ENCODE peak calls at places on chromosomes 4 and X, in six cellular contexts. V is activated CD4-positive, alpha-beta memory T cell treated with anti-CD3 and anti-CD28 coated beads for 36 hours; R is fibroblast of lung; H is activated CD4-positive, alpha-beta T cell treated with anti-CD3 and anti-CD28 coated beads, Interleukin-2, amount 50 U/mL, for 1 hour; S is HFFc6; Q is body of pancreas. C is an unnamed sample.

GRCh38 chrX:29617725-29618124 is 597.6 kb upstream of the MAGEB2 start:
- DNase-seq in V (no peak), R (peak; percentile 19), H (no peak), S (no peak), Q (no peak), C (no peak)

GRCh38 chr4:89000844-89001360 is 56.1 kb downstream of the FAM13A start:
- DNase-seq in V (no peak), R (peak; percentile 68), H (no peak), S (peak; percentile 30), Q (peak; percentile 24), C (peak; percentile 64)

GRCh38 chr4:152161676-152162330 is 374.1 kb downstream of the FBXW7 start:
- DNase-seq in V (no peak), R (no peak), H (no peak), S (peak; percentile 69), Q (no peak), C (no peak)

GRCh38 chr4:19945979-19946380 is 305.7 kb upstream of the SLIT2 start:
- DNase-seq in V (no peak), R (peak; percentile 99), H (no peak), S (peak; percentile 98), Q (no peak), C (peak; percentile 99)

GRCh38 chr4:140056015-140056414 is 98.0 kb downstream of the MAML3 start:
- DNase-seq in V (no peak), R (no peak), H (no peak), S (no peak), Q (no peak), C (no peak)

GRCh38 chr4:55469979-55470378 is 74.2 kb downstream of the TMEM165 start:
- DNase-seq in V (no peak), R (no peak), H (no peak), S (no peak), Q (no peak), C (no peak)

GRCh38 chr4:101232074-101232776 is 115.1 kb downstream of the PPP3CA start:
- DNase-seq in V (peak; percentile 65), R (peak; percentile 83), H (no peak), S (peak; percentile 67), Q (no peak), C (peak; percentile 77)

GRCh38 chrX:143632625-143633387 is 3.1 kb downstream of the SLITRK4 start:
- DNase-seq in V (no peak), R (peak; percentile 37), H (no peak), S (no peak), Q (no peak), C (no peak)

GRCh38 chrX:47143894-47144625 is 442 bp downstream of the NDUFB11 start:
- DNase-seq in V (peak; percentile 53), R (peak; percentile 52), H (peak; percentile 18), S (no peak), Q (peak; percentile 38), C (peak; percentile 3)

GRCh38 chr4:166274136-166274761 is 401.2 kb downstream of the TLL1 start:
- DNase-seq in V (no peak), R (no peak), H (no peak), S (no peak), Q (no peak), C (no peak)

GRCh38 chrX:123720486-123720885 is 12.4 kb downstream of the THOC2 start:
- DNase-seq in V (no peak), R (no peak), H (no peak), S (no peak), Q (no peak), C (no peak)

GRCh38 chr4:135485371-135485770 is 1283.8 kb upstream of the PABPC4L start:
- DNase-seq in V (no peak), R (no peak), H (no peak), S (no peak), Q (no peak), C (peak; percentile 44)

GRCh38 chrX:3176439-3176820 is 135.2 kb downstream of the ARSF start:
- DNase-seq in V (no peak), R (peak; percentile 64), H (no peak), S (peak; percentile 36), Q (no peak), C (peak; percentile 60)

GRCh38 chr4:68451246-68452211 is 4.3 kb downstream of the TMPRSS11E start:
- DNase-seq in V (no peak), R (no peak), H (no peak), S (no peak), Q (no peak), C (peak; percentile 34)

GRCh38 chr4:598925-599324 is 22.8 kb upstream of the TMEM271 start:
- DNase-seq in V (no peak), R (no peak), H (no peak), S (no peak), Q (no peak), C (no peak)

GRCh38 chrX:12446342-12447075 is 308.2 kb downstream of the FRMPD4 start:
- DNase-seq in V (no peak), R (peak; percentile 65), H (no peak), S (peak; percentile 60), Q (no peak), C (peak; percentile 30)